ENCODE peak calls at places on chromosomes 3 and 15, in ten cellular contexts. One of them, this sample, is unnamed.
A peak's percentile ranks its signal among the peaks of the same experiment; 100 is the strongest.

GRCh38 chr3:6532101-6532500 is 328.8 kb upstream of the GRM7 start:
- DNase-seq in CD8-positive, alpha-beta T cell: no peak
- DNase-seq in tibial nerve: no peak
- DNase-seq in activated CD8-positive, alpha-beta T cell treated with anti-CD3 and anti-CD28 coated beads, Interleukin-2, amount 10 ng/mL, durations not matched to agents 7 days and 5 days: no peak
- DNase-seq in nephron progenitor cell: no peak
- DNase-seq in endothelial cell: no peak
- DNase-seq in Panc1: no peak
- DNase-seq in WTC11: no peak
- DNase-seq in activated CD4-positive, alpha-beta T cell treated with anti-CD3 and anti-CD28 coated beads for 24 hours: no peak
- DNase-seq in GM03348: no peak
- DNase-seq in this sample: no peak

GRCh38 chr3:148400754-148401153 is 296.9 kb upstream of the AGTR1 start:
- DNase-seq in CD8-positive, alpha-beta T cell: no peak
- DNase-seq in tibial nerve: no peak
- DNase-seq in activated CD8-positive, alpha-beta T cell treated with anti-CD3 and anti-CD28 coated beads, Interleukin-2, amount 10 ng/mL, durations not matched to agents 7 days and 5 days: no peak
- DNase-seq in nephron progenitor cell: no peak
- DNase-seq in endothelial cell: no peak
- DNase-seq in Panc1: no peak
- DNase-seq in WTC11: no peak
- DNase-seq in activated CD4-positive, alpha-beta T cell treated with anti-CD3 and anti-CD28 coated beads for 24 hours: no peak
- DNase-seq in GM03348: no peak
- DNase-seq in this sample: no peak

GRCh38 chr3:129840707-129841360 is 52.7 kb downstream of the TMCC1 start:
- DNase-seq in CD8-positive, alpha-beta T cell: no peak
- DNase-seq in tibial nerve: no peak
- DNase-seq in activated CD8-positive, alpha-beta T cell treated with anti-CD3 and anti-CD28 coated beads, Interleukin-2, amount 10 ng/mL, durations not matched to agents 7 days and 5 days: no peak
- DNase-seq in nephron progenitor cell: no peak
- DNase-seq in endothelial cell: no peak
- DNase-seq in Panc1: no peak
- DNase-seq in WTC11: no peak
- DNase-seq in activated CD4-positive, alpha-beta T cell treated with anti-CD3 and anti-CD28 coated beads for 24 hours: no peak
- DNase-seq in GM03348: no peak
- DNase-seq in this sample: no peak

GRCh38 chr3:109772520-109772919 is 435.2 kb upstream of the DPPA4 start:
- DNase-seq in CD8-positive, alpha-beta T cell: no peak
- DNase-seq in tibial nerve: no peak
- DNase-seq in activated CD8-positive, alpha-beta T cell treated with anti-CD3 and anti-CD28 coated beads, Interleukin-2, amount 10 ng/mL, durations not matched to agents 7 days and 5 days: no peak
- DNase-seq in nephron progenitor cell: no peak
- DNase-seq in endothelial cell: no peak
- DNase-seq in Panc1: no peak
- DNase-seq in WTC11: no peak
- DNase-seq in activated CD4-positive, alpha-beta T cell treated with anti-CD3 and anti-CD28 coated beads for 24 hours: no peak
- DNase-seq in GM03348: no peak
- DNase-seq in this sample: no peak

GRCh38 chr15:67224889-67225288 is 29.6 kb downstream of the AAGAB start:
- DNase-seq in CD8-positive, alpha-beta T cell: no peak
- DNase-seq in tibial nerve: no peak
- DNase-seq in activated CD8-positive, alpha-beta T cell treated with anti-CD3 and anti-CD28 coated beads, Interleukin-2, amount 10 ng/mL, durations not matched to agents 7 days and 5 days: no peak
- DNase-seq in nephron progenitor cell: no peak
- DNase-seq in endothelial cell: no peak
- DNase-seq in Panc1: no peak
- DNase-seq in WTC11: no peak
- DNase-seq in activated CD4-positive, alpha-beta T cell treated with anti-CD3 and anti-CD28 coated beads for 24 hours: no peak
- DNase-seq in GM03348: no peak
- DNase-seq in this sample: no peak

GRCh38 chr3:33940736-33941135 is 142.3 kb downstream of the PDCD6IP start:
- DNase-seq in CD8-positive, alpha-beta T cell: no peak
- DNase-seq in tibial nerve: no peak
- DNase-seq in activated CD8-positive, alpha-beta T cell treated with anti-CD3 and anti-CD28 coated beads, Interleukin-2, amount 10 ng/mL, durations not matched to agents 7 days and 5 days: no peak
- DNase-seq in nephron progenitor cell: no peak
- DNase-seq in endothelial cell: no peak
- DNase-seq in Panc1: no peak
- DNase-seq in WTC11: no peak
- DNase-seq in activated CD4-positive, alpha-beta T cell treated with anti-CD3 and anti-CD28 coated beads for 24 hours: no peak
- DNase-seq in GM03348: no peak
- DNase-seq in this sample: no peak

GRCh38 chr3:179450901-179451334 is 352 bp downstream of the GNB4 start:
- DNase-seq in CD8-positive, alpha-beta T cell: no peak
- DNase-seq in tibial nerve: no peak
- DNase-seq in activated CD8-positive, alpha-beta T cell treated with anti-CD3 and anti-CD28 coated beads, Interleukin-2, amount 10 ng/mL, durations not matched to agents 7 days and 5 days: no peak
- DNase-seq in nephron progenitor cell: no peak
- DNase-seq in endothelial cell: peak; percentile 26
- DNase-seq in Panc1: no peak
- DNase-seq in WTC11: no peak
- DNase-seq in activated CD4-positive, alpha-beta T cell treated with anti-CD3 and anti-CD28 coated beads for 24 hours: no peak
- DNase-seq in GM03348: peak; percentile 85
- DNase-seq in this sample: no peak

GRCh38 chr3:189529889-189530288 is 101.3 kb upstream of the TP63 start:
- DNase-seq in CD8-positive, alpha-beta T cell: no peak
- DNase-seq in tibial nerve: no peak
- DNase-seq in activated CD8-positive, alpha-beta T cell treated with anti-CD3 and anti-CD28 coated beads, Interleukin-2, amount 10 ng/mL, durations not matched to agents 7 days and 5 days: no peak
- DNase-seq in nephron progenitor cell: no peak
- DNase-seq in endothelial cell: no peak
- DNase-seq in Panc1: no peak
- DNase-seq in WTC11: no peak
- DNase-seq in activated CD4-positive, alpha-beta T cell treated with anti-CD3 and anti-CD28 coated beads for 24 hours: no peak
- DNase-seq in GM03348: no peak
- DNase-seq in this sample: no peak

GRCh38 chr3:74787008-74787407 is 172.5 kb upstream of the CNTN3 start:
- DNase-seq in CD8-positive, alpha-beta T cell: no peak
- DNase-seq in tibial nerve: no peak
- DNase-seq in activated CD8-positive, alpha-beta T cell treated with anti-CD3 and anti-CD28 coated beads, Interleukin-2, amount 10 ng/mL, durations not matched to agents 7 days and 5 days: no peak
- DNase-seq in nephron progenitor cell: no peak
- DNase-seq in endothelial cell: peak; percentile 15
- DNase-seq in Panc1: no peak
- DNase-seq in WTC11: no peak
- DNase-seq in activated CD4-positive, alpha-beta T cell treated with anti-CD3 and anti-CD28 coated beads for 24 hours: no peak
- DNase-seq in GM03348: no peak
- DNase-seq in this sample: no peak